ENCODE peak calls at places on chromosomes 13 and 19, in eight cellular contexts. W is KBM-7; Y is foreskin fibroblast; J is colonic mucosa; O is mucosa of descending colon; F is iPS DF 6.9; H is stimulated activated CD8-positive, alpha-beta memory T cell treated with anti-CD3 and anti-CD28 coated beads, Interleukin-4, amount 100 ng/mL, for 24 hours; D is tibial artery. I is an unnamed sample.

GRCh38 chr19:39246951-39247669 is 1.5 kb downstream of the IFNL4 start:
- DNase-seq in F (no peak), J (peak; percentile 29), H (no peak), D (no peak), Y (no peak), W (no peak), O (peak; percentile 50), I (no peak)

GRCh38 chr19:55684946-55685681 is 10.1 kb downstream of the EPN1 start:
- DNase-seq in Y (no peak), W (no peak), O (peak; percentile 61), D (no peak), H (no peak), F (no peak), J (no peak), I (no peak)

GRCh38 chr13:64551755-64552154 is 2678.4 kb downstream of the PCDH9 start:
- DNase-seq in D (no peak), Y (peak; percentile 93), H (no peak), J (no peak), W (no peak), F (no peak), O (no peak), I (no peak)

GRCh38 chr19:13640611-13641010 is 123.7 kb upstream of the MRI1 start:
- DNase-seq in O (no peak), F (no peak), D (no peak), Y (no peak), W (no peak), H (no peak), J (no peak), I (no peak)

GRCh38 chr19:48826606-48827020 is 9.7 kb downstream of the HSD17B14 start:
- DNase-seq in W (no peak), F (no peak), J (peak; percentile 50), O (no peak), H (no peak), D (no peak), Y (no peak), I (no peak)

GRCh38 chr13:33927315-33927714 is 109.4 kb downstream of the RFC3 start:
- DNase-seq in O (no peak), W (peak; percentile 2), F (no peak), Y (peak; percentile 80), D (no peak), H (no peak), J (no peak), I (no peak)

GRCh38 chr13:24459234-24459633 is 53.3 kb downstream of the PARP4 start:
- DNase-seq in Y (peak; percentile 53), F (no peak), W (no peak), H (no peak), J (no peak), O (no peak), D (no peak), I (no peak)

GRCh38 chr13:99656843-99657506 is 155.7 kb downstream of the TM9SF2 start:
- DNase-seq in O (no peak), F (no peak), Y (no peak), H (no peak), J (peak; percentile 13), W (peak; percentile 8), D (no peak), I (no peak)